ENCODE peak calls at places on chromosomes 11 and 22, in five cellular contexts. One of them, this sample, is unnamed.

GRCh38 chr11:65089621-65090020 is 5.6 kb downstream of the ZFPL1 start:
- DNase-seq in H9: no peak
- DNase-seq in IMR-90: no peak
- DNase-seq in neuronal stem cell: no peak
- DNase-seq in fibroblast of lung: no peak
- DNase-seq in this sample: no peak

GRCh38 chr22:44304354-44304753 is 8.4 kb downstream of the SHISAL1 start:
- DNase-seq in neuronal stem cell: no peak
- DNase-seq in H9: no peak
- DNase-seq in IMR-90: peak; percentile 47
- DNase-seq in fibroblast of lung: no peak
- DNase-seq in this sample: peak; percentile 58

GRCh38 chr11:3609416-3610265 is 32.2 kb downstream of the ART5 start:
- DNase-seq in IMR-90: peak; percentile 37
- DNase-seq in neuronal stem cell: peak; percentile 54
- DNase-seq in H9: peak; percentile 44
- DNase-seq in fibroblast of lung: peak; percentile 56
- DNase-seq in this sample: peak; percentile 45

GRCh38 chr11:119262668-119263351 is 54.1 kb downstream of the MCAM start:
- DNase-seq in neuronal stem cell: no peak
- DNase-seq in IMR-90: peak; percentile 57
- DNase-seq in H9: no peak
- DNase-seq in fibroblast of lung: peak; percentile 28
- DNase-seq in this sample: peak; percentile 74

GRCh38 chr11:64644348-64645242 is 53.6 kb downstream of the SLC22A12 start:
- DNase-seq in IMR-90: no peak
- DNase-seq in fibroblast of lung: no peak
- DNase-seq in neuronal stem cell: no peak
- DNase-seq in H9: peak; percentile 58
- DNase-seq in this sample: no peak

GRCh38 chr22:50192056-50192824 is 6.5 kb downstream of the TRABD start:
- DNase-seq in IMR-90: peak; percentile 19
- DNase-seq in neuronal stem cell: no peak
- DNase-seq in fibroblast of lung: no peak
- DNase-seq in H9: no peak
- DNase-seq in this sample: no peak

GRCh38 chr11:75531325-75531724 is 5.6 kb upstream of the GDPD5 start:
- DNase-seq in neuronal stem cell: no peak
- DNase-seq in H9: no peak
- DNase-seq in fibroblast of lung: no peak
- DNase-seq in IMR-90: no peak
- DNase-seq in this sample: no peak

GRCh38 chr11:76640540-76640939 is 30.0 kb downstream of the LRRC32 start:
- DNase-seq in fibroblast of lung: no peak
- DNase-seq in neuronal stem cell: peak; percentile 14
- DNase-seq in IMR-90: no peak
- DNase-seq in H9: peak; percentile 21
- DNase-seq in this sample: no peak

GRCh38 chr22:44449061-44449682 is 48.9 kb downstream of the RTL6 start:
- DNase-seq in fibroblast of lung: peak; percentile 90
- DNase-seq in IMR-90: peak; percentile 93
- DNase-seq in H9: no peak
- DNase-seq in neuronal stem cell: no peak
- DNase-seq in this sample: peak; percentile 78

GRCh38 chr11:71267807-71268421 is 15.5 kb upstream of the SHANK2 start:
- DNase-seq in fibroblast of lung: no peak
- DNase-seq in H9: no peak
- DNase-seq in IMR-90: no peak
- DNase-seq in neuronal stem cell: no peak
- DNase-seq in this sample: no peak

GRCh38 chr11:128291835-128292234 is 295.5 kb downstream of the ETS1 start:
- DNase-seq in H9: no peak
- DNase-seq in IMR-90: no peak
- DNase-seq in neuronal stem cell: no peak
- DNase-seq in fibroblast of lung: no peak
- DNase-seq in this sample: no peak

GRCh38 chr11:4044971-4045646 is 49.5 kb upstream of the RRM1 start:
- DNase-seq in neuronal stem cell: no peak
- DNase-seq in H9: no peak
- DNase-seq in IMR-90: no peak
- DNase-seq in fibroblast of lung: no peak
- DNase-seq in this sample: no peak

GRCh38 chr11:75954039-75954438 is 139.0 kb downstream of the UVRAG start:
- DNase-seq in H9: no peak
- DNase-seq in IMR-90: no peak
- DNase-seq in neuronal stem cell: no peak
- DNase-seq in fibroblast of lung: no peak
- DNase-seq in this sample: no peak

GRCh38 chr11:5038336-5038735 is 8.0 kb upstream of the OR52J3 start:
- DNase-seq in H9: no peak
- DNase-seq in neuronal stem cell: no peak
- DNase-seq in IMR-90: no peak
- DNase-seq in fibroblast of lung: no peak
- DNase-seq in this sample: no peak

GRCh38 chr22:50526849-50527801 is 1.7 kb upstream of the SCO2 start:
- DNase-seq in IMR-90: no peak
- DNase-seq in neuronal stem cell: no peak
- DNase-seq in fibroblast of lung: peak; percentile 35
- DNase-seq in H9: peak; percentile 88
- DNase-seq in this sample: peak; percentile 59

GRCh38 chr11:72703281-72704008 is 29.2 kb upstream of the PDE2A start:
- DNase-seq in H9: no peak
- DNase-seq in IMR-90: peak; percentile 63
- DNase-seq in fibroblast of lung: peak; percentile 83
- DNase-seq in neuronal stem cell: no peak
- DNase-seq in this sample: peak; percentile 33

GRCh38 chr22:30806391-30806861 is 111.8 kb downstream of the OSBP2 start:
- DNase-seq in fibroblast of lung: peak; percentile 61
- DNase-seq in neuronal stem cell: no peak
- DNase-seq in IMR-90: peak; percentile 67
- DNase-seq in H9: peak; percentile 76
- DNase-seq in this sample: peak; percentile 14

GRCh38 chr11:125410091-125410490 is 86.0 kb downstream of the FEZ1 start:
- DNase-seq in IMR-90: no peak
- DNase-seq in neuronal stem cell: no peak
- DNase-seq in fibroblast of lung: no peak
- DNase-seq in H9: peak; percentile 90
- DNase-seq in this sample: peak; percentile 70

GRCh38 chr11:114377612-114378267 is 22.6 kb downstream of the C11orf71 start:
- DNase-seq in neuronal stem cell: no peak
- DNase-seq in H9: no peak
- DNase-seq in IMR-90: peak; percentile 87
- DNase-seq in fibroblast of lung: no peak
- DNase-seq in this sample: peak; percentile 43

GRCh38 chr11:846496-847098 is 3.9 kb downstream of the TSPAN4 start:
- DNase-seq in neuronal stem cell: no peak
- DNase-seq in IMR-90: peak; percentile 53
- DNase-seq in H9: no peak
- DNase-seq in fibroblast of lung: no peak
- DNase-seq in this sample: peak; percentile 41

GRCh38 chr11:74695705-74696280 is 35.4 kb downstream of the CHRDL2 start:
- DNase-seq in IMR-90: no peak
- DNase-seq in fibroblast of lung: no peak
- DNase-seq in H9: peak; percentile 45
- DNase-seq in neuronal stem cell: no peak
- DNase-seq in this sample: no peak

GRCh38 chr11:91761406-91762027 is 463.1 kb upstream of the FAT3 start:
- DNase-seq in H9: no peak
- DNase-seq in IMR-90: no peak
- DNase-seq in neuronal stem cell: no peak
- DNase-seq in fibroblast of lung: no peak
- DNase-seq in this sample: no peak

GRCh38 chr11:114135737-114136151 is 76.2 kb downstream of the ZBTB16 start:
- DNase-seq in neuronal stem cell: no peak
- DNase-seq in H9: peak; percentile 33
- DNase-seq in fibroblast of lung: peak; percentile 41
- DNase-seq in IMR-90: no peak
- DNase-seq in this sample: peak; percentile 82

GRCh38 chr11:123474994-123475393 is 44.9 kb downstream of the GRAMD1B start:
- DNase-seq in IMR-90: peak; percentile 47
- DNase-seq in neuronal stem cell: no peak
- DNase-seq in H9: no peak
- DNase-seq in fibroblast of lung: no peak
- DNase-seq in this sample: no peak

GRCh38 chr11:119404872-119405271 is 18.1 kb downstream of the THY1 start:
- DNase-seq in IMR-90: no peak
- DNase-seq in fibroblast of lung: no peak
- DNase-seq in neuronal stem cell: no peak
- DNase-seq in H9: no peak
- DNase-seq in this sample: no peak

DNA sequence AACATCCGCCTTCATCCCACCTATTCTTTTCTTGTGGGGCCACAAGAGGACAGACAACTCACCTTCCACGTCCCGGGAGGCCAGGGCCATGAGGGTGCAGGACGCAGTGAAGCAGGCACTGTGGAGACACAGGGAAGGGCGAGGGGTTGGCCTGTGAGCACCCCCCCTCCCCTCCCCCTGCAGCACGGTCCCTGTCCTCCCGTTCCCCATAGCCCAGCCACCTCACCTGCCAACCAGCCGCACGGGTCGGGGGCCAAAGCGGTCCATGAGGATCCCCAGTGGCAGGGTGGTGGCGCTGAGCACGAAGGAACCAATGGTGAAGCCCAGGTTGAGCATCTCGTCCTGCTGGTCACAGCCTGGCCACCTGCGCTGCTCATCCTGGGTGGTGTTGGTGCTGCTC is 14.6 kb downstream of the SLC43A1 start:
- DNase-seq in neuronal stem cell: no peak
- DNase-seq in H9: no peak
- DNase-seq in IMR-90: no peak
- DNase-seq in fibroblast of lung: no peak
- DNase-seq in this sample: no peak
- H2AFZ ChIP-seq in neuronal stem cell: no peak overlapping the region
- H2AFZ ChIP-seq in H9: no peak overlapping the region
- H2AFZ ChIP-seq in IMR-90: no peak overlapping the region
- H2AFZ ChIP-seq in fibroblast of lung: no peak overlapping the region
- H2AFZ ChIP-seq in this sample: no peak overlapping the region

GRCh38 chr22:42834177-42834949 is 22.7 kb downstream of the ARFGAP3 start:
- DNase-seq in IMR-90: no peak
- DNase-seq in fibroblast of lung: no peak
- DNase-seq in H9: no peak
- DNase-seq in neuronal stem cell: no peak
- DNase-seq in this sample: no peak
- H3K27ac ChIP-seq in IMR-90: no peak overlapping the region
- H3K27ac ChIP-seq in fibroblast of lung: no peak overlapping the region
- H3K27ac ChIP-seq in H9: no peak overlapping the region
- H3K27ac ChIP-seq in neuronal stem cell: no peak overlapping the region
- H3K27ac ChIP-seq in this sample: no peak overlapping the region

GRCh38 chr11:105298174-105298573 is 158.6 kb upstream of the CARD18 start:
- DNase-seq in neuronal stem cell: no peak
- DNase-seq in IMR-90: peak; percentile 7
- DNase-seq in H9: no peak
- DNase-seq in fibroblast of lung: no peak
- DNase-seq in this sample: peak; percentile 13

GRCh38 chr11:105297463-105297862 is 157.9 kb upstream of the CARD18 start:
- DNase-seq in IMR-90: peak; percentile 73
- DNase-seq in H9: no peak
- DNase-seq in neuronal stem cell: no peak
- DNase-seq in fibroblast of lung: peak; percentile 22
- DNase-seq in this sample: peak; percentile 26

GRCh38 chr11:105296386-105296785 is 156.8 kb upstream of the CARD18 start:
- DNase-seq in H9: no peak
- DNase-seq in fibroblast of lung: no peak
- DNase-seq in IMR-90: no peak
- DNase-seq in neuronal stem cell: no peak
- DNase-seq in this sample: no peak

GRCh38 chr11:105296806-105297205 is 157.2 kb upstream of the CARD18 start:
- DNase-seq in neuronal stem cell: no peak
- DNase-seq in IMR-90: no peak
- DNase-seq in fibroblast of lung: no peak
- DNase-seq in H9: no peak
- DNase-seq in this sample: no peak

GRCh38 chr11:105298630-105299029 is 159.1 kb upstream of the CARD18 start:
- DNase-seq in IMR-90: peak; percentile 34
- DNase-seq in H9: no peak
- DNase-seq in fibroblast of lung: no peak
- DNase-seq in neuronal stem cell: no peak
- DNase-seq in this sample: peak; percentile 8
- H2AFZ ChIP-seq in IMR-90: peak overlapping the region; percentile 83
- H2AFZ ChIP-seq in H9: no peak overlapping the region
- H2AFZ ChIP-seq in fibroblast of lung: peak overlapping the region; percentile 15
- H2AFZ ChIP-seq in neuronal stem cell: no peak overlapping the region
- H2AFZ ChIP-seq in this sample: no peak overlapping the region

GRCh38 chr11:95827661-95828060 is 37.4 kb downstream of the CEP57 start:
- DNase-seq in neuronal stem cell: no peak
- DNase-seq in fibroblast of lung: peak; percentile 56
- DNase-seq in IMR-90: peak; percentile 28
- DNase-seq in H9: no peak
- DNase-seq in this sample: peak; percentile 29
- H3K27ac ChIP-seq in neuronal stem cell: no peak overlapping the region
- H3K27ac ChIP-seq in fibroblast of lung: no peak overlapping the region
- H3K27ac ChIP-seq in IMR-90: no peak overlapping the region
- H3K27ac ChIP-seq in H9: no peak overlapping the region
- H3K27ac ChIP-seq in this sample: no peak overlapping the region

GRCh38 chr22:42780070-42780540 is 59.4 kb upstream of the A4GALT start:
- DNase-seq in IMR-90: peak; percentile 95
- DNase-seq in neuronal stem cell: peak; percentile 89
- DNase-seq in H9: peak; percentile 76
- DNase-seq in fibroblast of lung: peak; percentile 98
- DNase-seq in this sample: peak; percentile 94
- H2AFZ ChIP-seq in IMR-90: peak overlapping the region; percentile 54
- H2AFZ ChIP-seq in neuronal stem cell: peak overlapping the region; percentile 57
- H2AFZ ChIP-seq in H9: no peak overlapping the region
- H2AFZ ChIP-seq in fibroblast of lung: peak overlapping the region; percentile 69
- H2AFZ ChIP-seq in this sample: peak overlapping the region; percentile 89

GRCh38 chr11:117837070-117837776 is 12.7 kb upstream of the FXYD2 start:
- DNase-seq in fibroblast of lung: no peak
- DNase-seq in IMR-90: no peak
- DNase-seq in H9: peak; percentile 23
- DNase-seq in neuronal stem cell: no peak
- DNase-seq in this sample: no peak
- H3K27ac ChIP-seq in fibroblast of lung: no peak overlapping the region
- H3K27ac ChIP-seq in IMR-90: no peak overlapping the region
- H3K27ac ChIP-seq in H9: no peak overlapping the region
- H3K27ac ChIP-seq in neuronal stem cell: no peak overlapping the region
- H3K27ac ChIP-seq in this sample: no peak overlapping the region